ENCODE peak calls at places on chromosome 14, in seven cellular contexts. One of them, this sample, is unnamed.

GRCh38 chr14:105324080-105324778 is 9.7 kb downstream of the PACS2 start:
- DNase-seq in omental fat pad: no peak
- DNase-seq in fibroblast of gingiva: no peak
- DNase-seq in stimulated activated CD4-positive, alpha-beta T cell treated with anti-CD3 and anti-CD28 coated beads, TNF-alpha, amount 100 ng/mL, for 4 hours: no peak
- DNase-seq in pons: no peak
- DNase-seq in lower leg skin: no peak
- DNase-seq in T47D: no peak
- DNase-seq in this sample: no peak

GRCh38 chr14:101862711-101863110 is 101.2 kb downstream of the PPP2R5C start:
- DNase-seq in lower leg skin: no peak
- DNase-seq in fibroblast of gingiva: no peak
- DNase-seq in T47D: no peak
- DNase-seq in omental fat pad: no peak
- DNase-seq in stimulated activated CD4-positive, alpha-beta T cell treated with anti-CD3 and anti-CD28 coated beads, TNF-alpha, amount 100 ng/mL, for 4 hours: no peak
- DNase-seq in pons: no peak
- DNase-seq in this sample: no peak

GRCh38 chr14:73850940-73851339 is 691 bp upstream of the PTGR2 start:
- DNase-seq in omental fat pad: no peak
- DNase-seq in lower leg skin: no peak
- DNase-seq in fibroblast of gingiva: no peak
- DNase-seq in pons: peak
- DNase-seq in T47D: peak
- DNase-seq in stimulated activated CD4-positive, alpha-beta T cell treated with anti-CD3 and anti-CD28 coated beads, TNF-alpha, amount 100 ng/mL, for 4 hours: no peak
- DNase-seq in this sample: no peak

GRCh38 chr14:103085106-103086091 is 1.4 kb downstream of the LBHD2 start:
- DNase-seq in omental fat pad: no peak
- DNase-seq in pons: no peak
- DNase-seq in stimulated activated CD4-positive, alpha-beta T cell treated with anti-CD3 and anti-CD28 coated beads, TNF-alpha, amount 100 ng/mL, for 4 hours: no peak
- DNase-seq in fibroblast of gingiva: no peak
- DNase-seq in lower leg skin: no peak
- DNase-seq in T47D: no peak
- DNase-seq in this sample: no peak

GRCh38 chr14:65303185-65303901 is 109.2 kb upstream of the FUT8 start:
- DNase-seq in lower leg skin: no peak
- DNase-seq in stimulated activated CD4-positive, alpha-beta T cell treated with anti-CD3 and anti-CD28 coated beads, TNF-alpha, amount 100 ng/mL, for 4 hours: no peak
- DNase-seq in omental fat pad: no peak
- DNase-seq in fibroblast of gingiva: no peak
- DNase-seq in pons: no peak
- DNase-seq in T47D: no peak
- DNase-seq in this sample: no peak

GRCh38 chr14:97276573-97276972 is 479.4 kb downstream of the VRK1 start:
- DNase-seq in lower leg skin: no peak
- DNase-seq in fibroblast of gingiva: no peak
- DNase-seq in T47D: no peak
- DNase-seq in omental fat pad: no peak
- DNase-seq in stimulated activated CD4-positive, alpha-beta T cell treated with anti-CD3 and anti-CD28 coated beads, TNF-alpha, amount 100 ng/mL, for 4 hours: no peak
- DNase-seq in pons: no peak
- DNase-seq in this sample: no peak

GRCh38 chr14:35197015-35197414 is 74.7 kb downstream of the PRORP start:
- DNase-seq in T47D: no peak
- DNase-seq in pons: no peak
- DNase-seq in stimulated activated CD4-positive, alpha-beta T cell treated with anti-CD3 and anti-CD28 coated beads, TNF-alpha, amount 100 ng/mL, for 4 hours: no peak
- DNase-seq in omental fat pad: no peak
- DNase-seq in lower leg skin: no peak
- DNase-seq in fibroblast of gingiva: peak
- DNase-seq in this sample: no peak

GRCh38 chr14:98612434-98613200 is 659.4 kb downstream of the BCL11B start:
- DNase-seq in lower leg skin: no peak
- DNase-seq in pons: no peak
- DNase-seq in fibroblast of gingiva: no peak
- DNase-seq in T47D: no peak
- DNase-seq in omental fat pad: no peak
- DNase-seq in stimulated activated CD4-positive, alpha-beta T cell treated with anti-CD3 and anti-CD28 coated beads, TNF-alpha, amount 100 ng/mL, for 4 hours: no peak
- DNase-seq in this sample: no peak

GRCh38 chr14:63770187-63770807 is 42.4 kb upstream of the SGPP1 start:
- DNase-seq in lower leg skin: no peak
- DNase-seq in T47D: peak
- DNase-seq in stimulated activated CD4-positive, alpha-beta T cell treated with anti-CD3 and anti-CD28 coated beads, TNF-alpha, amount 100 ng/mL, for 4 hours: peak
- DNase-seq in fibroblast of gingiva: peak
- DNase-seq in pons: peak
- DNase-seq in omental fat pad: no peak
- DNase-seq in this sample: no peak

GRCh38 chr14:64421166-64421565 is 33.0 kb downstream of the MTHFD1 start:
- DNase-seq in stimulated activated CD4-positive, alpha-beta T cell treated with anti-CD3 and anti-CD28 coated beads, TNF-alpha, amount 100 ng/mL, for 4 hours: no peak
- DNase-seq in fibroblast of gingiva: peak
- DNase-seq in lower leg skin: no peak
- DNase-seq in omental fat pad: no peak
- DNase-seq in pons: no peak
- DNase-seq in T47D: no peak
- DNase-seq in this sample: no peak

GRCh38 chr14:105472496-105472991 is 2.1 kb upstream of the CRIP2 start:
- DNase-seq in T47D: peak
- DNase-seq in pons: no peak
- DNase-seq in omental fat pad: no peak
- DNase-seq in lower leg skin: no peak
- DNase-seq in stimulated activated CD4-positive, alpha-beta T cell treated with anti-CD3 and anti-CD28 coated beads, TNF-alpha, amount 100 ng/mL, for 4 hours: no peak
- DNase-seq in fibroblast of gingiva: no peak
- DNase-seq in this sample: no peak

GRCh38 chr14:24093901-24094838 is at the start of gene PCK2:
- DNase-seq in omental fat pad: peak
- DNase-seq in fibroblast of gingiva: peak
- DNase-seq in stimulated activated CD4-positive, alpha-beta T cell treated with anti-CD3 and anti-CD28 coated beads, TNF-alpha, amount 100 ng/mL, for 4 hours: peak
- DNase-seq in lower leg skin: peak
- DNase-seq in pons: peak
- DNase-seq in T47D: peak
- DNase-seq in this sample: peak

GRCh38 chr14:19743256-19743655 is at the start of gene OR4Q3:
- DNase-seq in omental fat pad: no peak
- DNase-seq in T47D: no peak
- DNase-seq in fibroblast of gingiva: no peak
- DNase-seq in pons: no peak
- DNase-seq in lower leg skin: no peak
- DNase-seq in stimulated activated CD4-positive, alpha-beta T cell treated with anti-CD3 and anti-CD28 coated beads, TNF-alpha, amount 100 ng/mL, for 4 hours: no peak
- DNase-seq in this sample: no peak

GRCh38 chr14:50318031-50318626 is 6.0 kb downstream of the DMAC2L start:
- DNase-seq in T47D: peak
- DNase-seq in omental fat pad: no peak
- DNase-seq in stimulated activated CD4-positive, alpha-beta T cell treated with anti-CD3 and anti-CD28 coated beads, TNF-alpha, amount 100 ng/mL, for 4 hours: no peak
- DNase-seq in pons: peak
- DNase-seq in fibroblast of gingiva: peak
- DNase-seq in lower leg skin: no peak
- DNase-seq in this sample: no peak

GRCh38 chr14:106848330-106849121 is 1322.1 kb downstream of the TMEM121 start:
- DNase-seq in lower leg skin: no peak
- DNase-seq in omental fat pad: no peak
- DNase-seq in stimulated activated CD4-positive, alpha-beta T cell treated with anti-CD3 and anti-CD28 coated beads, TNF-alpha, amount 100 ng/mL, for 4 hours: no peak
- DNase-seq in fibroblast of gingiva: no peak
- DNase-seq in pons: no peak
- DNase-seq in T47D: peak
- DNase-seq in this sample: no peak

GRCh38 chr14:82855912-82856381 is 1322.3 kb upstream of the SEL1L start:
- DNase-seq in pons: peak
- DNase-seq in lower leg skin: no peak
- DNase-seq in stimulated activated CD4-positive, alpha-beta T cell treated with anti-CD3 and anti-CD28 coated beads, TNF-alpha, amount 100 ng/mL, for 4 hours: no peak
- DNase-seq in T47D: peak
- DNase-seq in fibroblast of gingiva: no peak
- DNase-seq in omental fat pad: no peak
- DNase-seq in this sample: no peak

GRCh38 chr14:95337052-95337595 is 17.4 kb upstream of the CLMN start:
- DNase-seq in T47D: no peak
- DNase-seq in pons: no peak
- DNase-seq in fibroblast of gingiva: no peak
- DNase-seq in stimulated activated CD4-positive, alpha-beta T cell treated with anti-CD3 and anti-CD28 coated beads, TNF-alpha, amount 100 ng/mL, for 4 hours: no peak
- DNase-seq in lower leg skin: no peak
- DNase-seq in omental fat pad: no peak
- DNase-seq in this sample: no peak

GRCh38 chr14:105075364-105076295 is 10.4 kb upstream of the GPR132 start:
- DNase-seq in fibroblast of gingiva: no peak
- DNase-seq in pons: peak
- DNase-seq in omental fat pad: no peak
- DNase-seq in stimulated activated CD4-positive, alpha-beta T cell treated with anti-CD3 and anti-CD28 coated beads, TNF-alpha, amount 100 ng/mL, for 4 hours: no peak
- DNase-seq in T47D: no peak
- DNase-seq in lower leg skin: peak
- DNase-seq in this sample: no peak

This sample was measured in stimulated activated effector memory CD8-positive, alpha-beta T cell treated with anti-CD3 and anti-CD28 coated beads, Interleukin-12 subunit alpha, Interleukin-12 subunit beta, amount 100 ng/mL, for 72 hours.